ENCODE peak calls at places on chromosomes 13 and 19, in seven cellular contexts. I, Q, J, L, O, Z and G are unnamed samples.

GRCh38 chr19:54030895-54031586 is 32.7 kb downstream of the VSTM1 start:
- DNase-seq in I (no peak), Q (peak; percentile 29), J (no peak), L (no peak), O (no peak), Z (no peak), G (no peak)

GRCh38 chr13:100235311-100235901 is 146.5 kb downstream of the PCCA start:
- DNase-seq in I (peak; percentile 37), Q (peak; percentile 44), J (no peak), L (no peak), O (peak; percentile 28), Z (no peak), G (peak; percentile 48)

GRCh38 chr13:46515793-46516192 is 37.2 kb upstream of the LRCH1 start:
- DNase-seq in I (no peak), Q (no peak), J (no peak), L (no peak), O (no peak), Z (no peak), G (no peak)

GRCh38 chr19:20558571-20558970 is 7.0 kb downstream of the ZNF737 start:
- DNase-seq in I (no peak), Q (no peak), J (no peak), L (no peak), O (no peak), Z (no peak), G (no peak)

GRCh38 chr19:14114854-14115253 is 2.7 kb downstream of the PRKACA start:
- DNase-seq in I (peak; percentile 33), Q (peak; percentile 44), J (no peak), L (peak; percentile 91), O (no peak), Z (no peak), G (no peak)

GRCh38 chr19:459724-460511 is 915 bp downstream of the SHC2 start:
- DNase-seq in I (no peak), Q (peak; percentile 79), J (peak; percentile 58), L (no peak), O (no peak), Z (no peak), G (peak; percentile 4)

GRCh38 chr19:2412449-2412848 is 14.9 kb downstream of the TIMM13 start:
- DNase-seq in I (no peak), Q (no peak), J (no peak), L (no peak), O (no peak), Z (no peak), G (no peak)

GRCh38 chr13:19742651-19743050 is 40.1 kb downstream of the PSPC1 start:
- DNase-seq in I (no peak), Q (no peak), J (no peak), L (no peak), O (no peak), Z (no peak), G (no peak)

GRCh38 chr13:26459276-26460131 is 98.0 kb upstream of the WASF3 start:
- DNase-seq in I (no peak), Q (no peak), J (no peak), L (no peak), O (no peak), Z (peak; percentile 53), G (no peak)

GRCh38 chr19:38838986-38839761 is 7.6 kb upstream of the ECH1 start:
- DNase-seq in I (no peak), Q (no peak), J (no peak), L (no peak), O (peak; percentile 11), Z (no peak), G (no peak)

GRCh38 chr19:38837304-38837626 is 5.7 kb upstream of the ECH1 start:
- DNase-seq in I (no peak), Q (no peak), J (no peak), L (no peak), O (no peak), Z (no peak), G (no peak)

GRCh38 chr19:38838208-38838985 is 6.8 kb upstream of the ECH1 start:
- DNase-seq in I (no peak), Q (no peak), J (no peak), L (peak; percentile 60), O (peak; percentile 98), Z (no peak), G (no peak)

GRCh38 chr19:38836438-38837303 is 5.1 kb upstream of the ECH1 start:
- DNase-seq in I (no peak), Q (no peak), J (no peak), L (peak; percentile 71), O (peak; percentile 42), Z (no peak), G (no peak)

DNA sequence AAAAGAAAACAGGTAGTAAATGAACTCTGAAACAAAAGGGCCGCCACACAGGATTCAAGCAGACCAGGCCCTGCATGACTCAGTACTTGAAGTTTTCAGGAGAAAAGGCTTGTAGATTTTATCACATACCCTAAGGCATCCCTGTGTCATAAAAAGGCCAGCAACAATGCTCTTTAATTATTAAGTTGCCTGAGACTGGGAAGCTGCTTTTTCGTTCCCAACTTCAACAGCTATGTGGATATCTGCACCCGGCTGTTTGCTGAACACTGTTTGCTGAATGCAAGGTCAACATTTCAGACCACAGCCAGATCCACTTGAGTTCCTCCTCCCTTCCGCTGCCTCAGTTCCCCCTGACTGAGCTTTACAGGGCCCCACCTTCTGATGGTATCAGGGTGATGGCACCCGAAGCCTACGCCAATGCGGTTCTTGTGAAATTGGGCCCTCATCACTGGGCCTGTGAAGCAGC is 6.1 kb upstream of the ECH1 start:
- DNase-seq in I (no peak), Q (no peak), J (no peak), L (peak; percentile 47), O (peak; percentile 90), Z (no peak), G (no peak)
- H3K4me1 ChIP-seq in I (peaks cover 35% of the 10 kb centered on the region), Q (no peaks in the 10 kb centered on the region), J (no peaks in the 10 kb centered on the region), L (peaks cover 44% of the 10 kb centered on the region), O (peaks cover 55% of the 10 kb centered on the region), Z (peaks cover 76% of the 10 kb centered on the region), G (peaks cover 23% of the 10 kb centered on the region)

GRCh38 chr13:28719227-28719562 is 425 bp upstream of the SLC46A3 start:
- DNase-seq in I (no peak), Q (no peak), J (no peak), L (no peak), O (no peak), Z (no peak), G (no peak)

GRCh38 chr13:28718186-28718537 is 608 bp downstream of the SLC46A3 start:
- DNase-seq in I (no peak), Q (no peak), J (no peak), L (no peak), O (no peak), Z (no peak), G (no peak)

GRCh38 chr13:28717170-28717569 is 1.6 kb downstream of the SLC46A3 start:
- DNase-seq in I (no peak), Q (no peak), J (no peak), L (no peak), O (no peak), Z (no peak), G (no peak)

GRCh38 chr13:28719656-28720055 is 886 bp upstream of the SLC46A3 start:
- DNase-seq in I (no peak), Q (no peak), J (no peak), L (no peak), O (peak; percentile 55), Z (no peak), G (no peak)

GRCh38 chr13:28718538-28719226 is at the start of gene SLC46A3:
- DNase-seq in I (peak; percentile 95), Q (peak; percentile 97), J (peak; percentile 99), L (peak; percentile 98), O (peak; percentile 94), Z (peak; percentile 98), G (peak; percentile 94)
- H3K4me3 ChIP-seq in I (peak within 1 kb of the TSS; percentile 15), Q (peak within 1 kb of the TSS; percentile 64), J (peak within 1 kb of the TSS; percentile 79), L (peak within 1 kb of the TSS; percentile 72), O (peak within 1 kb of the TSS; percentile 60), Z (peak within 1 kb of the TSS; percentile 79), G (peak within 1 kb of the TSS; percentile 81)

GRCh38 chr19:51599084-51599483 is 28.0 kb downstream of the ZNF175 start:
- DNase-seq in I (no peak), Q (no peak), J (no peak), L (no peak), O (no peak), Z (no peak), G (no peak)

GRCh38 chr19:51607077-51607476 is 23.1 kb downstream of the SIGLEC5 start:
- DNase-seq in I (no peak), Q (no peak), J (no peak), L (peak; percentile 83), O (no peak), Z (no peak), G (no peak)

GRCh38 chr19:51600940-51601575 is 29.1 kb downstream of the SIGLEC5 start:
- DNase-seq in I (no peak), Q (no peak), J (no peak), L (peak; percentile 92), O (no peak), Z (no peak), G (no peak)

GRCh38 chr19:51598159-51598915 is 27.3 kb downstream of the ZNF175 start:
- DNase-seq in I (no peak), Q (no peak), J (no peak), L (peak; percentile 78), O (no peak), Z (no peak), G (no peak)

DNA sequence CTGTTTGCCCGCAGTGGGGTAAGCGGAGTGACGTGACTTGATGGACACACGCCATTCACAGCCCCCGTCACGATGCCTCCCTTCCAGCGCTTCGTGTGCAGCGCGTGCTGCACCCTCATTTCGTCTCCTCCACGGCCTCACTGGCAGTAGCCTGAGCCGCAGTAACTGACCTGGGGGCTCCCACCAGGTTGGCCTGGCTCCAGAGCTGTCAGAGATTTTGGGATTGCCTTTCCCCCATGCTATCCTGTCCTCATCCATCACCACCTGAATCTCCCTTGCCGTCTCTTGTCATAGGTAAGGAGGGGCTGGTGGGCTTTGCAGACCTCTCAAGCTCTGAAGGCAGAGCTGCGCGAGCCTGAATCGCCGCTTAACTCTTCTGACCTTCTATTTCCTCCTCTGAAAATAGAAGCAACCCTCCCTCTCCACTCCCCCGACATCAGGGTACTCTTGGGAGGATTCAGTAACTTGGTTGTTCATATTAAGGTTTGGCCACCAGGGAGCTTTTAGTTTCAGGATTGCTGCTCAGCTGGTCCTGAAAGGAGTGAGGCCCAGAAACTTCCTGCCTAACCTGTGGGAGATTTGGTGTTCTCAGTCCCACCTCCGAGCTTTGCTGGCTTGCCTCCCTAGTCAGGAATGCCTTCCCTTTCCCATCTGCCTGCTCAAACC is 27.9 kb downstream of the SIGLEC5 start:
- DNase-seq in I (no peak), Q (no peak), J (no peak), L (no peak), O (no peak), Z (no peak), G (no peak)
- H3K27me3 ChIP-seq in I (peaks cover 11% of the 10 kb centered on the region), Q (no peaks in the 10 kb centered on the region), J (no peaks in the 10 kb centered on the region), L (peaks cover 33% of the 10 kb centered on the region), O (peaks cover 7% of the 10 kb centered on the region), Z (peaks cover 28% of the 10 kb centered on the region), G (no peaks in the 10 kb centered on the region)

DNA sequence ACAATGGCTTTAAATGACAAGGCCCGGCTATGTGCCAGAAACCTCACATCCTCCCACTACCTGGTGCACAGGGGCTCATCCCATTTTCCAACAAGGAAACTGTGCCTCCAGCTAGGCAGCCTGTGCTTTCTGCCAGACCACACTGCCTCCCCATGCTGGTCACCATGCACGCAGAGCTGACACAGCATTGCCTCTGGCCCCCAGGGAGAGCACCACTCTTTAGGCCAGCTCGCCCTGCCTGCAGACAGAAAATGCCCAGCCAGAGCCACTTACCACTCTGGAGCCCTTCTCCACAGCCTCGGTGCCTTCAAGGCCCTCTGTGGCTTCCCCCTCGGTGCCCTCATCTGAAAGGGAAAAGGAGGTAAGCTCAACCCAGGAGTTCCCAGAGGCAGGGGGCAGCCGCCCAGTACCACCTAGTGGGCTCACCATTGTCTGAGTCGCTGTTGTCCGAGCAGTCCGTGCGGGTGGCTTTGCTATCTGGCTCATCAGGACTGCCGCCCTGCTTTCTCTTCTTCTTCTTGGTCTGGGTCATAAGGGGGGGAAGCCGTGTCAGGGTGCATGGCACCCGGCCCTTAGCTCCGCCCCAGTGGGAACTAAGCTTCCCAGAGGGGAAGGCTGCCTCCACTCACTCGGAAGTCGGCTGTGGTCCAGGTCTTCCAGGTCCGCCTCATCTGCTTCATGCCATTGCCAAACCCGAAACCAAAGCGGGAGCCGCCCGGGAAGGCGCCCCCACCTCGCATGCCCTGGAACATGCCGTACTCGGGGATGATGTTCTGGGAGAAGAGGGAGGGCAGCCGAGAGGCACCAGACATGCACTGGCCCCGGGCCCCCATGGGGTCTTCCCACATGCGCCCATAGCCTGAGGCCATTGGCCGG is 18.0 kb downstream of the AKAP8L start:
- DNase-seq in I (no peak), Q (no peak), J (peak; percentile 42), L (no peak), O (no peak), Z (no peak), G (no peak)
- H3K4me1 ChIP-seq in I (no peaks in the 10 kb centered on the region), Q (peaks cover 31% of the 10 kb centered on the region), J (no peaks in the 10 kb centered on the region), L (peaks cover 25% of the 10 kb centered on the region), O (no peaks in the 10 kb centered on the region), Z (peaks cover 69% of the 10 kb centered on the region), G (no peaks in the 10 kb centered on the region)